ENCODE peak calls at places on chromosomes 1 and 21, in four cellular contexts. F is AG09309; U is choroid plexus epithelial cell; O is effector memory CD4-positive, alpha-beta T cell. E is an unnamed sample.
A peak's percentile ranks its signal among the peaks of the same experiment; 100 is the strongest.

GRCh38 chr1:17163789-17164666 is 40.9 kb upstream of the PADI1 start:
- DNase-seq in F (no peak), U (no peak), O (no peak), E (no peak)

GRCh38 chr1:2388004-2388913 is 3.1 kb downstream of the MORN1 start:
- DNase-seq in F (no peak), U (no peak), O (no peak), E (no peak)

GRCh38 chr1:12073796-12074195 is 10.7 kb downstream of the TNFRSF8 start:
- DNase-seq in F (no peak), U (no peak), O (no peak), E (no peak)

GRCh38 chr1:228059536-228060457 is 22.7 kb upstream of the ARF1 start:
- DNase-seq in F (no peak), U (no peak), O (peak; percentile 70), E (peak; percentile 60)

GRCh38 chr1:15966081-15966955 is 9.6 kb downstream of the ZBTB17 start:
- DNase-seq in F (no peak), U (peak; percentile 55), O (peak; percentile 8), E (peak; percentile 76)

GRCh38 chr1:223707270-223708000 is 4.9 kb upstream of the CAPN2 start:
- DNase-seq in F (peak; percentile 96), U (peak; percentile 97), O (no peak), E (peak; percentile 90)

GRCh38 chr1:160107512-160107911 is 8.0 kb upstream of the ATP1A2 start:
- DNase-seq in F (no peak), U (no peak), O (no peak), E (no peak)

GRCh38 chr1:196075621-196076020 is 532.6 kb downstream of the KCNT2 start:
- DNase-seq in F (no peak), U (no peak), O (no peak), E (no peak)

GRCh38 chr1:214205053-214205452 is 75.9 kb upstream of the SMYD2 start:
- DNase-seq in F (no peak), U (no peak), O (no peak), E (no peak)

GRCh38 chr1:11157394-11157793 is 31.8 kb upstream of the ANGPTL7 start:
- DNase-seq in F (no peak), U (no peak), O (no peak), E (no peak)

GRCh38 chr1:116766616-116767469 is 12.6 kb downstream of the CD2 start:
- DNase-seq in F (no peak), U (no peak), O (no peak), E (no peak)

GRCh38 chr21:18832950-18833349 is 429.4 kb upstream of the TMPRSS15 start:
- DNase-seq in F (no peak), U (peak; percentile 77), O (no peak), E (no peak)

GRCh38 chr1:20658166-20658915 is 2.8 kb downstream of the DDOST start:
- DNase-seq in F (no peak), U (no peak), O (no peak), E (no peak)

GRCh38 chr1:155529109-155529508 is 33.5 kb downstream of the ASH1L start:
- DNase-seq in F (no peak), U (no peak), O (no peak), E (no peak)
- H3K4me3 ChIP-seq in F (no peak overlapping the region), U (no peak overlapping the region), O (no peak overlapping the region), E (no peak overlapping the region)

GRCh38 chr1:230426246-230427101 is at the start of gene PGBD5:
- DNase-seq in F (no peak), U (peak; percentile 60), O (peak; percentile 2), E (peak; percentile 27)

GRCh38 chr1:230423936-230424335 is 2.2 kb downstream of the PGBD5 start:
- DNase-seq in F (no peak), U (no peak), O (no peak), E (no peak)

GRCh38 chr1:230424440-230425251 is 1.5 kb downstream of the PGBD5 start:
- DNase-seq in F (no peak), U (no peak), O (no peak), E (no peak)

GRCh38 chr1:230427477-230427876 is 1.3 kb upstream of the PGBD5 start:
- DNase-seq in F (no peak), U (no peak), O (no peak), E (no peak)

DNA sequence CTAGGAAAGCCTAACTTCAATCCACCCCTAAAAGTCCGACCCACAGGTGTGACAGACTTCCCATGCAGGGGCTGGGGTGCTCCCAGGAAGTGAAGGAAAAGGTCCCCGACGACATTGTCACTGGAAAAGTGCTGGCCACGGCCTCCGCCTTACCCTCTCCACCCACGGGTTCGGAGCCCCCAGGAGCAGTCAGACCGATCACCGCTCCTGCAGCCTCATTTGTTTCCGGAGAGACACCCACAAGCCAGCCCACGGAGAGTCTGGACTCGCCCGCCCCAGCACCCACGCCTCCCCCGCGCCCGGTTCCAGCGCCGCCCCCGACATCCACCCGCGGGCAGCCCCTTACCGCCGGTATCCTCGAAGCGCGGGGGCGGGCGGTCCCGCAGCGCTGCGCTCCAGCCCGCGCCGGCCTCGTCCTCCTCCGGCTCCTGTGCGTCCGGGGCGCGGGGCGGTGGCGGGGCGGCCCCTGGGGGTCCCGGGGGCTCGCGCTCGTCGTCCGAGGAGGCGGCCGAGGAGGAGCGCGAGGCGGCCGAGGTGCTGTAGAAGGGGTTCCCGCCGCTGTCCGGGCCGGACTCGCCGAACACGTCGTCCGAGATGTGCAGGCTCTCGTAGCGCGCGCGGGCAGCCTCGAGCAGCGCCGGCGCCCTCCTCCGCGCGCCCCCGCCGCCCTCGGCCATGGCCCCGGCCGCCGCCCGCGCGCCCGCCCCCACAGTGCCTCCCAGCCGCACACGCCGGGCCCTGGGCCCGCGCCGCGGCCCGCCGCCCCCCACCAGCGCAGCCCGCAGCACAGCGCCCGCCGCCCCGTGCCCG is 675 bp downstream of the PGBD5 start:
- DNase-seq in F (no peak), U (no peak), O (no peak), E (no peak)
- H3K4me3 ChIP-seq in F (peak overlapping the region; percentile 7), U (no peak overlapping the region), O (no peak overlapping the region), E (peak overlapping the region; percentile 47)

GRCh38 chr1:207050428-207050767 is 610 bp downstream of the YOD1 start:
- DNase-seq in F (no peak), U (peak; percentile 14), O (peak; percentile 27), E (no peak)
- H3K4me3 ChIP-seq in F (peak overlapping the region; percentile 95), U (peak overlapping the region; percentile 96), O (peak overlapping the region; percentile 98), E (peak overlapping the region; percentile 83)

GRCh38 chr1:99647460-99647859 is 1.5 kb downstream of the PALMD start:
- DNase-seq in F (no peak), U (no peak), O (no peak), E (no peak)
- H3K4me3 ChIP-seq in F (no peak overlapping the region), U (no peak overlapping the region), O (no peak overlapping the region), E (peak overlapping the region; percentile 29)

GRCh38 chr1:37767488-37767887 is 2.6 kb upstream of the EPHA10 start:
- DNase-seq in F (no peak), U (no peak), O (no peak), E (no peak)

GRCh38 chr1:37762516-37762915 is 2.4 kb downstream of the EPHA10 start:
- DNase-seq in F (no peak), U (no peak), O (no peak), E (no peak)

GRCh38 chr1:37764888-37765441 is at the start of gene EPHA10:
- DNase-seq in F (no peak), U (no peak), O (no peak), E (no peak)

GRCh38 chr1:37763791-37764741 is 854 bp downstream of the EPHA10 start:
- DNase-seq in F (no peak), U (peak; percentile 55), O (no peak), E (no peak)

DNA sequence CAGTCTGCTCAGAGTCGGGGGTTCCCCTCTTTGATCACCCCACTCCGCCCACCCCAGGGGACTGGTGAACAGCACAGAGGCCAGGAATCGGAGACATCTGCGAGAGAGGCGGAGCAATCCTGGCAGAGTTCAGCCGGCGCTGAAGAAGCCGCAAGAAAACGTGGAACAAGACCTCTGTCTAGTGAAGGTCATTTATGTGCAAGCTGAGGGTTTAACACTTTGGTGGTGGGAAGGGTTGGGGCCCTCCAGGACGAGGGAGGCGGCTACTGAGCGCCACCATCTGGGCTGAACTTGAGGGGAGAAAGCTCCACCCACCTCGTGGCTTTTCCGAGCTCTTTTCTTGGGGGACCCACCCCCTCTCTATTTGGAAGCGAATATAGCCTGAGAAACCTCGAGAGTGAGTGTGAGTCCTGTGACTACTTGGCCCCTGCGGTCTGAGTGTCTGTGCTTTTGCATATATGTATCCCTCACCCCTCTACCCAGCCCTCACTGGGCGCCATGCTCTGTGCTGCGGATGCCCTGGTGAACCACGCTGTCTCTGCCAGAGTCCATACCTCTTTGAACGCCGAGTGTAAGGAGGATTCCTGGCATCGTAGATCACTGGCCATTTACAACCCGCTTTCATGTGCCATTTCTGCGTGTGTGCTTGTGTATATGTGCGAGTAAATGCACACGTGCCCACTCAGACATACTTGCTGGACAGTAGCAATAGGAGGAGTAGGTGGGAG is 1.2 kb upstream of the EPHA10 start:
- DNase-seq in F (no peak), U (peak; percentile 24), O (no peak), E (no peak)
- H3K4me3 ChIP-seq in F (no peak overlapping the region), U (no peak overlapping the region), O (no peak overlapping the region), E (no peak overlapping the region)